ENCODE peak calls at places on chromosomes 16 and 17, in eight cellular contexts. E is uterus, H is LNCaP clone FGC, O is heart right ventricle, J is AG04449, B is body of pancreas, R is Peyer's patch, N is mucosa of descending colon. Q is an unnamed sample.

GRCh38 chr17:29007456-29008455 is 1.9 kb upstream of the SEZ6 start:
- DNase-seq in B (no peak), N (no peak), H (no peak), J (no peak), E (no peak), R (no peak), O (no peak), Q (peak)

GRCh38 chr17:64575431-64575830 is 68.7 kb downstream of the CEP95 start:
- DNase-seq in J (no peak), O (no peak), B (no peak), H (no peak), E (no peak), N (no peak), R (no peak), Q (no peak)

GRCh38 chr17:17868637-17869522 is 32.1 kb upstream of the SREBF1 start:
- DNase-seq in N (no peak), B (no peak), O (no peak), J (no peak), H (no peak), E (peak), R (no peak), Q (no peak)

GRCh38 chr16:84876873-84877606 is 57.3 kb downstream of the CRISPLD2 start:
- DNase-seq in B (no peak), R (no peak), N (peak), H (no peak), O (no peak), E (no peak), J (no peak), Q (no peak)

GRCh38 chr17:20228860-20229259 is 219.7 kb downstream of the SPECC1 start:
- DNase-seq in R (no peak), B (no peak), H (no peak), N (no peak), E (no peak), O (no peak), J (no peak), Q (no peak)

GRCh38 chr17:79721993-79722671 is 8.6 kb upstream of the ENPP7 start:
- DNase-seq in E (no peak), O (no peak), R (no peak), N (no peak), J (no peak), H (no peak), B (peak), Q (no peak)

GRCh38 chr17:58330997-58331814 is 2.6 kb upstream of the TSPOAP1 start:
- DNase-seq in H (no peak), J (no peak), R (peak), O (no peak), E (no peak), B (no peak), N (peak), Q (no peak)

GRCh38 chr17:17126131-17127110 is 79.7 kb downstream of the PLD6 start:
- DNase-seq in R (no peak), B (no peak), H (no peak), E (no peak), N (peak), O (no peak), J (no peak), Q (no peak)

GRCh38 chr16:17225551-17225950 is 245.2 kb downstream of the XYLT1 start:
- DNase-seq in J (no peak), R (no peak), E (no peak), B (no peak), O (no peak), N (no peak), H (no peak), Q (no peak)

GRCh38 chr16:75928295-75928694 is 202.0 kb upstream of the CPHXL start:
- DNase-seq in B (no peak), J (no peak), O (no peak), R (no peak), H (no peak), E (no peak), N (no peak), Q (no peak)

GRCh38 chr17:32626371-32626770 is 139.6 kb downstream of the CDK5R1 start:
- DNase-seq in B (no peak), H (no peak), O (no peak), E (no peak), N (no peak), J (no peak), R (no peak), Q (no peak)

GRCh38 chr17:49108318-49108717 is 24.3 kb upstream of the B4GALNT2 start:
- DNase-seq in J (peak), E (no peak), H (peak), B (peak), N (no peak), O (no peak), R (no peak), Q (no peak)

GRCh38 chr17:63349478-63350000 is 96.6 kb downstream of the CYB561 start:
- DNase-seq in B (no peak), O (no peak), H (no peak), E (no peak), R (no peak), J (peak), N (no peak), Q (no peak)

GRCh38 chr17:50137050-50137449 is 7.1 kb upstream of the SAMD14 start:
- DNase-seq in E (no peak), N (no peak), R (no peak), B (no peak), O (no peak), J (no peak), H (no peak), Q (no peak)

GRCh38 chr17:1147664-1148063 is 32.1 kb downstream of the ABR start:
- DNase-seq in N (peak), J (no peak), O (no peak), R (peak), B (peak), H (peak), E (no peak), Q (peak)

GRCh38 chr17:81517009-81517338 is 4.4 kb upstream of the ACTG1 start:
- DNase-seq in J (no peak), B (no peak), R (peak), N (no peak), O (peak), H (no peak), E (no peak), Q (no peak)

GRCh38 chr16:54430491-54431030 is 144.0 kb upstream of the IRX3 start:
- DNase-seq in R (no peak), B (no peak), N (no peak), J (peak), E (no peak), O (no peak), H (no peak), Q (no peak)

GRCh38 chr17:9814337-9814945 is 7.4 kb downstream of the GSG1L2 start:
- DNase-seq in O (no peak), H (no peak), R (no peak), N (no peak), B (no peak), J (no peak), E (no peak), Q (no peak)

GRCh38 chr16:89843409-89844350 is 15.4 kb downstream of the SPIRE2 start:
- DNase-seq in N (no peak), B (no peak), R (no peak), J (no peak), E (no peak), O (no peak), H (no peak), Q (no peak)

GRCh38 chr17:78224226-78225087 is 7.0 kb upstream of the TMEM235 start:
- DNase-seq in B (no peak), R (no peak), J (no peak), O (no peak), N (no peak), E (no peak), H (no peak), Q (no peak)

GRCh38 chr17:21463779-21464407 is 87.7 kb downstream of the KCNJ12 start:
- DNase-seq in N (no peak), R (no peak), E (no peak), H (no peak), J (no peak), O (peak), B (no peak), Q (no peak)

GRCh38 chr16:65457084-65457483 is 335.2 kb upstream of the CDH11 start:
- DNase-seq in R (no peak), E (no peak), O (no peak), J (no peak), N (no peak), H (no peak), B (no peak), Q (no peak)

GRCh38 chr16:87954826-87955225 is 3.6 kb downstream of the BANP start:
- DNase-seq in E (no peak), N (peak), H (no peak), R (no peak), J (no peak), B (peak), O (no peak), Q (no peak)

GRCh38 chr16:81483970-81484595 is 39.5 kb downstream of the CMIP start:
- DNase-seq in B (no peak), R (no peak), O (no peak), E (no peak), N (no peak), J (no peak), H (no peak), Q (no peak)

GRCh38 chr16:2471016-2471652 is at the start of gene NTN3:
- DNase-seq in H (no peak), J (no peak), B (no peak), O (no peak), N (no peak), R (no peak), E (no peak), Q (no peak)
- H3K4me3 ChIP-seq in H (no peak), J (peak), B (no peak), O (no peak), N (no peak), R (peak), E (no peak), Q (peak)

DNA sequence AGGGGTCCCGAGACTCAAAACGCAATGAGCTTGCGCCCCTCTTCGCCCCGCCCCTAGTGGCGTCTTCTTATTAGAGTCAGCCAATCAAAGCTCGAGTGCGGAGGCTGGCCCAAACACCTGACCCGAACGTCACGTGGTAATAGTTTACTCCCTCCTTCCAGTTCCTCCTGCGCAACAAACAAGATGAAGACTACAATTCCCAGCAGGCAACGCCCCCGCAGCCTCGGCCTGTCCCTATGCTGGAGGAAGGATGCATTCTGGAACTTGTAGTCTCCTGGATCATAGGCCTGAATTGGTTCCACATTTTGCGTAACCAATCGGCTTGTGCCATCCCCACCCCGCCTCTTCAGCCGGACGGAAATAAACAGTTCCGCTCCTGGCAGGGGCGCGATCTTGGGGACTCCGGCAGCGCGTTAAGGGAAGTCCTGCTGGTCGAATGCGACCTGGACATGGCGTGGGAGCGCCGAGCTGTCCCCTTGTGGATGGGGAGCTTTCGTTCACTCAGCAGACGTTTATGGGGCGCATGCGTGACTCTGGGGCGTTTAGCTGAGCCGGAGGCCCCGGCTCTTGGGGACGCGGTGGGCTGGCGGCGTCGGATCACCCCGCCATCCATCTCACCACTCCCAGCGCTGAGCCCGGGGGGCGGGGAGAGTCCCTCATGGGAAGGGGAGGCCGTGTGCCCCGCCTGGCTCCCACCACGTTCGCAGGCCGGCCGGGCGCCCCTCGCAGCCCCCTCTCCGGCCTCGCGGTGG is at the start of gene WBP2:
- DNase-seq in J (peak), N (peak), E (peak), H (peak), O (peak), R (peak), B (peak), Q (peak)
- TF ChIP-seq CTCF in J (peak), N (peak), E (peak), H (no peak), O (peak), R (peak), B (peak), Q (peak)

GRCh38 chr17:34570491-34570890 is 8.9 kb upstream of the TMEM132E start:
- DNase-seq in O (no peak), B (no peak), H (no peak), N (no peak), R (no peak), J (no peak), E (no peak), Q (no peak)
- H3K4me3 ChIP-seq in O (no peak), B (no peak), H (no peak), N (no peak), R (no peak), J (no peak), E (no peak), Q (no peak)

DNA sequence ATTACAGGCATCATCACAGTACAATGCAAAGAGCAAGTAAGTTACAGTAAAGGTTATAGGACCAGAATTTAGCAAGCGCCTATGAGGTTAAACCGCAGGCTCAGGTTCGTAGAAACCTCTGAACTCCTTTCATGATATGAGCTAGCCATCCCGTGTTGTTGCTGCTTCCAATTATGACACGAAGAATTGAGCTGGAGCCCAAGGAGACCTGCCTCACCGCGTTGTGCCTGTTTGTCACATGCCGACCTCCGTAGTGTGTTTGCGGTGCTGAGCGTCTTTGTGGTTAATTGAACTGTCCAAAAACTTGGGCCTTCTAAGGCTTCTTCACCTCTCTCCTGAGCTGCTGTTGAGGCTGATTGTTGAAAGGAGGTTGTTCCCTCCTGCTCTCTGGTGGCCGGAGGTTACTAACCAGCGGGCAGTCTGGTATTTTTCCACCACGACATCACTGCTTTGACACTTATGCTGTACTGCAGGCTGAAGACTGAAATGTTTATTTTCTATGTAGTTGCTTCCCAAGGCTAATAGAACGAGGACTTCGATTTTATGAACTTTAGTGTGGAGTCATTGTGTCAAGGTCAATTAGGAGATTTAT is 67.5 kb downstream of the SEC14L1 start:
- DNase-seq in B (peak), E (peak), R (peak), N (peak), J (no peak), O (no peak), H (peak), Q (no peak)
- TF ChIP-seq CTCF in B (peak), E (no peak), R (no peak), N (no peak), J (peak), O (peak), H (peak), Q (peak)

GRCh38 chr16:69330286-69331109 is at the start of gene PDF:
- DNase-seq in J (peak), H (peak), O (peak), N (peak), R (peak), B (peak), E (peak), Q (no peak)

GRCh38 chr16:69329369-69330285 is 761 bp downstream of the PDF start:
- DNase-seq in R (peak), H (no peak), B (peak), J (no peak), N (no peak), E (no peak), O (peak), Q (no peak)

GRCh38 chr16:69327585-69328310 is 2.6 kb downstream of the PDF start:
- DNase-seq in N (no peak), R (no peak), H (no peak), O (no peak), E (no peak), J (no peak), B (no peak), Q (no peak)

GRCh38 chr16:69326172-69326873 is 4.1 kb downstream of the PDF start:
- DNase-seq in N (peak), B (no peak), E (no peak), H (peak), J (no peak), R (peak), O (no peak), Q (peak)

GRCh38 chr16:69328854-69329316 is 1.5 kb downstream of the PDF start:
- DNase-seq in E (no peak), J (no peak), R (peak), H (no peak), O (no peak), B (no peak), N (no peak), Q (no peak)
- H3K4me3 ChIP-seq in E (no peak), J (peak), R (peak), H (peak), O (peak), B (no peak), N (no peak), Q (peak)

DNA sequence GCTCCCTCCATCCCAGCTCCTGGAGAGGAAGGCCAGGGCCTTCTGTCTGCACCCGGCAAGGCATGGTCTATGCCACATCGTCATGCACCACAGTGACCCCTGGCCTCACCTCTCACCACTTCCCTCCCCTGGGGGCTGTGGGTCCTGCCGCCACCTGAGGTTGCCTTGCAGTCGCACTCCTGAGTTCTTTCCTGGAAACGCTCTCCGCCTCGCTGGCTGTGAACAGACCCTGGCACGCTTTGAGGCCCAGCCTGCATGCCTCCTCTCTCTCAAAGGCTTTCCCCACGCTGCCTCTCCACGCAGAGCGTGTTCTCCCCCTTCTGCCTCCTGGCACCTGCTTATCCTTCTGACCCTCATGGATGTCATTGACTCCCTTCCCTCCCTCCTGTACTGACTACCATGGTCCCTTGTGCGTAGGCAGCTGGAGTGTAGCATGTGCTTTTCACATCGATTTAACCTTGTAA is 45.4 kb downstream of the SEC14L1 start:
- DNase-seq in J (no peak), R (peak), O (peak), N (no peak), H (no peak), E (no peak), B (peak), Q (no peak)
- TF ChIP-seq CTCF in J (no peak), R (no peak), O (no peak), N (no peak), H (no peak), E (no peak), B (no peak), Q (no peak)

GRCh38 chr16:1535391-1536291 is 2.2 kb downstream of the TMEM204 start:
- DNase-seq in O (peak), J (no peak), H (no peak), B (no peak), E (no peak), R (no peak), N (peak), Q (no peak)
- H3K4me3 ChIP-seq in O (peak), J (peak), H (no peak), B (no peak), E (peak), R (peak), N (no peak), Q (no peak)

GRCh38 chr16:28280881-28281836 is 11.2 kb upstream of the SBK1 start:
- DNase-seq in J (no peak), H (no peak), B (no peak), N (no peak), E (no peak), O (no peak), R (no peak), Q (no peak)
- TF ChIP-seq CTCF in J (no peak), H (no peak), B (no peak), N (no peak), E (no peak), O (no peak), R (no peak), Q (no peak)

GRCh38 chr17:12672944-12673343 is 7.3 kb downstream of the MYOCD start:
- DNase-seq in R (no peak), E (no peak), H (peak), N (no peak), O (no peak), B (no peak), J (no peak), Q (no peak)
- H3K4me3 ChIP-seq in R (no peak), E (no peak), H (no peak), N (no peak), O (no peak), B (no peak), J (no peak), Q (no peak)